ENCODE peak calls at places on chromosome 12, in nine cellular contexts. S, U, R, J, C, I, F, L and Y are unnamed samples.

GRCh38 chr12:2751686-2752085 is 43.1 kb upstream of the FKBP4 start:
- DNase-seq in S (no peak), U (peak), R (no peak), J (no peak), C (no peak), I (no peak), F (no peak), L (no peak), Y (no peak)

GRCh38 chr12:3040663-3041544 is 36.3 kb upstream of the TSPAN9 start:
- DNase-seq in S (no peak), U (no peak), R (no peak), J (no peak), C (no peak), I (no peak), F (no peak), L (no peak), Y (no peak)

GRCh38 chr12:11753826-11754225 is 104.4 kb downstream of the ETV6 start:
- DNase-seq in S (no peak), U (no peak), R (no peak), J (no peak), C (no peak), I (no peak), F (no peak), L (no peak), Y (no peak)

GRCh38 chr12:27907766-27908165 is 64.8 kb downstream of the PTHLH start:
- DNase-seq in S (no peak), U (no peak), R (no peak), J (no peak), C (no peak), I (no peak), F (no peak), L (no peak), Y (no peak)

GRCh38 chr12:93300611-93301021 is 77.1 kb upstream of the NUDT4 start:
- DNase-seq in S (no peak), U (peak), R (no peak), J (peak), C (no peak), I (no peak), F (no peak), L (no peak), Y (no peak)

GRCh38 chr12:68189766-68190700 is 30.5 kb upstream of the IFNG start:
- DNase-seq in S (no peak), U (no peak), R (no peak), J (no peak), C (peak), I (no peak), F (no peak), L (peak), Y (peak)

GRCh38 chr12:51082561-51083139 is 746 bp downstream of the CSRNP2 start:
- DNase-seq in S (peak), U (no peak), R (no peak), J (peak), C (peak), I (no peak), F (peak), L (peak), Y (peak)

GRCh38 chr12:663293-663871 is at the start of gene NINJ2:
- DNase-seq in S (no peak), U (peak), R (no peak), J (no peak), C (no peak), I (no peak), F (no peak), L (no peak), Y (no peak)

GRCh38 chr12:123571343-123571813 is 13.0 kb upstream of the TMED2 start:
- DNase-seq in S (peak), U (peak), R (no peak), J (peak), C (peak), I (peak), F (peak), L (peak), Y (peak)